ENCODE peak calls at places on chromosomes 2 and 18, in ten cellular contexts. E is M059J; T is frontal cortex; H is stromal cell of bone marrow; D is bronchial epithelial cell; G is GM19239; B is OCI-LY7; Q is NCI-H524 treated with DMSO at 0.1 percent for 48 hours; J is stimulated activated naive B cell treated with anti-CD40 and anti-IgM and Interleukin-4, amounts not matched to agents 10 μg/mL and 1 μg/mL and 100 μg/mL, for 72 hours; U is HEK293T. I is an unnamed sample.

GRCh38 chr18:48740068-48740440 is 201.2 kb downstream of the CTIF start:
- DNase-seq in D (no peak), B (no peak), T (no peak), U (no peak), Q (no peak), E (no peak), H (no peak), J (no peak), G (no peak), I (no peak)

GRCh38 chr2:9422321-9423099 is 818 bp downstream of the ITGB1BP1 start:
- DNase-seq in B (peak; percentile 74), G (peak; percentile 45), T (peak; percentile 58), D (no peak), Q (no peak), H (no peak), J (peak; percentile 14), E (peak; percentile 39), U (peak; percentile 27), I (no peak)

GRCh38 chr2:38097611-38098350 is 21.8 kb upstream of the CYP1B1 start:
- DNase-seq in D (no peak), J (no peak), T (no peak), G (no peak), U (no peak), B (no peak), Q (no peak), E (no peak), H (no peak), I (no peak)

GRCh38 chr2:64092502-64092901 is 51.7 kb downstream of the PELI1 start:
- DNase-seq in H (no peak), E (no peak), T (no peak), U (no peak), Q (no peak), B (peak; percentile 83), J (no peak), G (no peak), D (no peak), I (peak; percentile 64)

GRCh38 chr2:55102056-55102812 is 52.0 kb upstream of the RTN4 start:
- DNase-seq in Q (no peak), T (no peak), G (no peak), B (no peak), D (peak; percentile 72), E (peak; percentile 25), J (no peak), H (peak; percentile 91), U (no peak), I (no peak)

GRCh38 chr2:30404354-30405265 is 42.4 kb upstream of the LCLAT1 start:
- DNase-seq in H (no peak), E (no peak), G (no peak), D (no peak), B (no peak), U (no peak), T (no peak), J (no peak), Q (no peak), I (no peak)

GRCh38 chr18:39660141-39660540 is 2094.5 kb upstream of the CELF4 start:
- DNase-seq in E (peak; percentile 41), J (no peak), B (no peak), U (no peak), D (peak; percentile 59), H (no peak), Q (no peak), G (no peak), T (no peak), I (no peak)

GRCh38 chr2:96325038-96325883 is at the start of gene ITPRIPL1:
- DNase-seq in H (no peak), B (peak; percentile 36), U (peak; percentile 58), G (no peak), T (no peak), D (no peak), Q (no peak), J (peak; percentile 21), E (no peak), I (peak; percentile 64)

GRCh38 chr2:110770308-110770695 is 37.9 kb downstream of the ACOXL start:
- DNase-seq in D (no peak), J (no peak), T (no peak), U (no peak), H (no peak), G (no peak), Q (no peak), B (no peak), E (no peak), I (no peak)

GRCh38 chr2:216201687-216202306 is 92.6 kb downstream of the XRCC5 start:
- DNase-seq in H (no peak), B (no peak), E (no peak), D (no peak), J (no peak), U (no peak), G (no peak), T (no peak), Q (no peak), I (no peak)

GRCh38 chr2:232133078-232133477 is 171.6 kb downstream of the DIS3L2 start:
- DNase-seq in T (no peak), H (no peak), B (no peak), J (no peak), U (no peak), E (peak; percentile 5), Q (no peak), D (no peak), G (no peak), I (no peak)

GRCh38 chr18:35091841-35092240 is 50.6 kb downstream of the MAPRE2 start:
- DNase-seq in H (no peak), E (no peak), J (no peak), Q (no peak), U (no peak), G (no peak), B (no peak), T (no peak), D (no peak), I (no peak)

GRCh38 chr2:72024451-72025175 is 123.0 kb downstream of the CYP26B1 start:
- DNase-seq in E (no peak), T (no peak), H (no peak), G (no peak), U (no peak), B (no peak), D (no peak), Q (no peak), J (no peak), I (no peak)

GRCh38 chr2:222882484-222882928 is 21.7 kb downstream of the ACSL3 start:
- DNase-seq in Q (no peak), U (no peak), G (no peak), B (no peak), T (no peak), J (no peak), E (no peak), H (no peak), D (peak; percentile 68), I (no peak)

GRCh38 chr2:96150791-96151594 is 5.8 kb upstream of the DUSP2 start:
- DNase-seq in D (no peak), T (no peak), B (no peak), U (no peak), E (no peak), J (no peak), H (no peak), Q (no peak), G (no peak), I (no peak)

GRCh38 chr2:237732790-237733349 is 65.7 kb upstream of the RBM44 start:
- DNase-seq in Q (no peak), U (no peak), B (no peak), T (no peak), D (no peak), G (no peak), E (no peak), J (no peak), H (no peak), I (no peak)

GRCh38 chr2:127662937-127663565 is 12.3 kb downstream of the LIMS2 start:
- DNase-seq in B (no peak), T (no peak), J (no peak), Q (no peak), E (no peak), D (no peak), H (no peak), U (no peak), G (no peak), I (no peak)

GRCh38 chr2:99085400-99085799 is 56.1 kb upstream of the C2orf15 start:
- DNase-seq in Q (no peak), U (no peak), J (no peak), T (no peak), B (peak; percentile 16), H (no peak), E (no peak), D (no peak), G (no peak), I (no peak)

GRCh38 chr2:95334916-95335641 is 37.9 kb downstream of the KCNIP3 start:
- DNase-seq in D (peak; percentile 15), J (no peak), T (no peak), B (no peak), G (no peak), U (no peak), Q (no peak), E (peak; percentile 56), H (no peak), I (no peak)

GRCh38 chr2:100630473-100630977 is 67.7 kb downstream of the PDCL3 start:
- DNase-seq in T (no peak), E (no peak), J (no peak), Q (no peak), D (no peak), U (no peak), G (no peak), B (no peak), H (no peak), I (no peak)

GRCh38 chr2:218370410-218371063 is 11.5 kb upstream of the SLC11A1 start:
- DNase-seq in J (no peak), T (no peak), E (no peak), B (peak; percentile 82), D (no peak), Q (no peak), H (no peak), G (no peak), U (no peak), I (no peak)

GRCh38 chr2:138470941-138471340 is 30.6 kb upstream of the SPOPL start:
- DNase-seq in G (no peak), H (no peak), U (no peak), J (no peak), T (no peak), Q (no peak), D (no peak), E (no peak), B (no peak), I (no peak)

GRCh38 chr2:7011376-7012083 is 94.3 kb downstream of the RNF144A start:
- DNase-seq in B (no peak), E (peak; percentile 91), G (no peak), U (no peak), T (no peak), Q (no peak), H (peak; percentile 91), J (no peak), D (no peak), I (no peak)

GRCh38 chr2:10787176-10787968 is 25.2 kb downstream of the PDIA6 start:
- DNase-seq in G (no peak), J (no peak), H (no peak), B (peak; percentile 18), Q (no peak), E (no peak), U (no peak), T (no peak), D (no peak), I (no peak)

GRCh38 chr2:33644215-33644614 is 45.1 kb upstream of the FAM98A start:
- DNase-seq in E (no peak), U (no peak), D (no peak), Q (no peak), T (no peak), H (no peak), J (no peak), B (no peak), G (no peak), I (no peak)

GRCh38 chr18:58362829-58363231 is 266.1 kb downstream of the ALPK2 start:
- DNase-seq in G (no peak), J (no peak), U (no peak), B (no peak), D (no peak), E (peak; percentile 53), H (no peak), Q (no peak), T (no peak), I (no peak)

GRCh38 chr2:238693337-238694093 is 154.4 kb upstream of the TWIST2 start:
- DNase-seq in E (no peak), J (no peak), U (no peak), B (no peak), G (no peak), D (no peak), T (no peak), Q (no peak), H (no peak), I (no peak)

I was measured in GM06990.